ENCODE peak calls at places on chromosomes 7 and 10, in nine cellular contexts. One of them, this sample, is unnamed.

GRCh38 chr7:65397730-65398142 is 24.1 kb downstream of the ZNF92 start:
- DNase-seq in tibial nerve: no peak
- DNase-seq in spleen: no peak
- DNase-seq in left ventricle myocardium inferior: no peak
- DNase-seq in esophagus squamous epithelium: no peak
- DNase-seq in PC-9: no peak
- DNase-seq in lung: no peak
- DNase-seq in fibroblast of pulmonary artery: peak; percentile 27
- DNase-seq in HFFc6: peak; percentile 7
- DNase-seq in this sample: no peak

GRCh38 chr7:141785711-141786552 is 4.1 kb upstream of the TAS2R5 start:
- DNase-seq in spleen: no peak
- DNase-seq in esophagus squamous epithelium: no peak
- DNase-seq in HFFc6: peak; percentile 39
- DNase-seq in PC-9: peak; percentile 18
- DNase-seq in fibroblast of pulmonary artery: peak; percentile 72
- DNase-seq in tibial nerve: no peak
- DNase-seq in lung: no peak
- DNase-seq in left ventricle myocardium inferior: no peak
- DNase-seq in this sample: no peak

GRCh38 chr10:5498791-5499492 is 428 bp downstream of the CALML5 start:
- DNase-seq in PC-9: no peak
- DNase-seq in lung: no peak
- DNase-seq in HFFc6: no peak
- DNase-seq in fibroblast of pulmonary artery: no peak
- DNase-seq in esophagus squamous epithelium: no peak
- DNase-seq in left ventricle myocardium inferior: no peak
- DNase-seq in tibial nerve: no peak
- DNase-seq in spleen: no peak
- DNase-seq in this sample: no peak

GRCh38 chr10:123997013-123997412 is 96.4 kb downstream of the CHST15 start:
- DNase-seq in left ventricle myocardium inferior: no peak
- DNase-seq in HFFc6: no peak
- DNase-seq in fibroblast of pulmonary artery: no peak
- DNase-seq in PC-9: no peak
- DNase-seq in lung: no peak
- DNase-seq in tibial nerve: no peak
- DNase-seq in esophagus squamous epithelium: no peak
- DNase-seq in spleen: no peak
- DNase-seq in this sample: no peak

GRCh38 chr7:143988986-143989745 is 11.0 kb upstream of the OR6B1 start:
- DNase-seq in PC-9: no peak
- DNase-seq in HFFc6: peak; percentile 54
- DNase-seq in left ventricle myocardium inferior: no peak
- DNase-seq in esophagus squamous epithelium: no peak
- DNase-seq in tibial nerve: no peak
- DNase-seq in fibroblast of pulmonary artery: peak; percentile 40
- DNase-seq in lung: no peak
- DNase-seq in spleen: no peak
- DNase-seq in this sample: no peak

GRCh38 chr10:105577865-105578607 is 936.9 kb downstream of the SORCS3 start:
- DNase-seq in tibial nerve: no peak
- DNase-seq in fibroblast of pulmonary artery: no peak
- DNase-seq in spleen: no peak
- DNase-seq in esophagus squamous epithelium: no peak
- DNase-seq in HFFc6: no peak
- DNase-seq in lung: no peak
- DNase-seq in PC-9: no peak
- DNase-seq in left ventricle myocardium inferior: no peak
- DNase-seq in this sample: no peak

GRCh38 chr7:473211-473734 is 46.4 kb downstream of the PDGFA start:
- DNase-seq in spleen: peak; percentile 66
- DNase-seq in tibial nerve: no peak
- DNase-seq in fibroblast of pulmonary artery: no peak
- DNase-seq in PC-9: no peak
- DNase-seq in lung: no peak
- DNase-seq in esophagus squamous epithelium: no peak
- DNase-seq in HFFc6: no peak
- DNase-seq in left ventricle myocardium inferior: no peak
- DNase-seq in this sample: no peak

GRCh38 chr7:18532813-18533212 is 37.3 kb downstream of the HDAC9 start:
- DNase-seq in fibroblast of pulmonary artery: no peak
- DNase-seq in left ventricle myocardium inferior: no peak
- DNase-seq in spleen: no peak
- DNase-seq in HFFc6: no peak
- DNase-seq in esophagus squamous epithelium: no peak
- DNase-seq in tibial nerve: no peak
- DNase-seq in PC-9: no peak
- DNase-seq in lung: no peak
- DNase-seq in this sample: no peak

GRCh38 chr10:77816311-77816710 is 110.2 kb downstream of the DLG5 start:
- DNase-seq in spleen: no peak
- DNase-seq in PC-9: no peak
- DNase-seq in esophagus squamous epithelium: no peak
- DNase-seq in left ventricle myocardium inferior: no peak
- DNase-seq in HFFc6: no peak
- DNase-seq in lung: no peak
- DNase-seq in tibial nerve: no peak
- DNase-seq in fibroblast of pulmonary artery: no peak
- DNase-seq in this sample: no peak

GRCh38 chr10:69697006-69697405 is 67.0 kb downstream of the FAM241B start:
- DNase-seq in lung: no peak
- DNase-seq in esophagus squamous epithelium: no peak
- DNase-seq in spleen: no peak
- DNase-seq in HFFc6: no peak
- DNase-seq in left ventricle myocardium inferior: no peak
- DNase-seq in PC-9: peak; percentile 14
- DNase-seq in tibial nerve: no peak
- DNase-seq in fibroblast of pulmonary artery: no peak
- DNase-seq in this sample: no peak

GRCh38 chr10:18044976-18045720 is 93.4 kb downstream of the SLC39A12 start:
- DNase-seq in fibroblast of pulmonary artery: peak; percentile 55
- DNase-seq in spleen: no peak
- DNase-seq in left ventricle myocardium inferior: no peak
- DNase-seq in HFFc6: no peak
- DNase-seq in lung: no peak
- DNase-seq in tibial nerve: no peak
- DNase-seq in PC-9: no peak
- DNase-seq in esophagus squamous epithelium: no peak
- DNase-seq in this sample: no peak

GRCh38 chr10:127243490-127244272 is 47.3 kb upstream of the INSYN2A start:
- DNase-seq in HFFc6: peak; percentile 11
- DNase-seq in PC-9: peak; percentile 1
- DNase-seq in fibroblast of pulmonary artery: peak; percentile 49
- DNase-seq in lung: no peak
- DNase-seq in left ventricle myocardium inferior: no peak
- DNase-seq in esophagus squamous epithelium: no peak
- DNase-seq in spleen: no peak
- DNase-seq in tibial nerve: no peak
- DNase-seq in this sample: peak; percentile 27

GRCh38 chr7:139791316-139791715 is 13.5 kb upstream of the HIPK2 start:
- DNase-seq in left ventricle myocardium inferior: no peak
- DNase-seq in lung: no peak
- DNase-seq in PC-9: no peak
- DNase-seq in HFFc6: no peak
- DNase-seq in tibial nerve: no peak
- DNase-seq in fibroblast of pulmonary artery: no peak
- DNase-seq in esophagus squamous epithelium: no peak
- DNase-seq in spleen: no peak
- DNase-seq in this sample: no peak

GRCh38 chr7:106683941-106684340 is 23.0 kb upstream of the CCDC71L start:
- DNase-seq in lung: no peak
- DNase-seq in esophagus squamous epithelium: no peak
- DNase-seq in fibroblast of pulmonary artery: no peak
- DNase-seq in HFFc6: no peak
- DNase-seq in PC-9: no peak
- DNase-seq in spleen: no peak
- DNase-seq in tibial nerve: no peak
- DNase-seq in left ventricle myocardium inferior: no peak
- DNase-seq in this sample: no peak

GRCh38 chr7:148700693-148701092 is 2.0 kb downstream of the CUL1 start:
- DNase-seq in fibroblast of pulmonary artery: peak; percentile 40
- DNase-seq in left ventricle myocardium inferior: no peak
- DNase-seq in esophagus squamous epithelium: no peak
- DNase-seq in lung: no peak
- DNase-seq in PC-9: peak; percentile 32
- DNase-seq in tibial nerve: no peak
- DNase-seq in spleen: no peak
- DNase-seq in HFFc6: no peak
- DNase-seq in this sample: no peak

GRCh38 chr10:106711313-106711906 is 453.1 kb downstream of the SORCS1 start:
- DNase-seq in PC-9: peak; percentile 19
- DNase-seq in left ventricle myocardium inferior: peak; percentile 32
- DNase-seq in esophagus squamous epithelium: no peak
- DNase-seq in HFFc6: no peak
- DNase-seq in lung: peak; percentile 35
- DNase-seq in tibial nerve: peak; percentile 32
- DNase-seq in fibroblast of pulmonary artery: peak; percentile 22
- DNase-seq in spleen: no peak
- DNase-seq in this sample: peak; percentile 4

GRCh38 chr10:73344267-73344666 is 14.4 kb downstream of the CFAP70 start:
- DNase-seq in esophagus squamous epithelium: no peak
- DNase-seq in PC-9: no peak
- DNase-seq in spleen: no peak
- DNase-seq in HFFc6: no peak
- DNase-seq in lung: no peak
- DNase-seq in left ventricle myocardium inferior: no peak
- DNase-seq in tibial nerve: no peak
- DNase-seq in fibroblast of pulmonary artery: no peak
- DNase-seq in this sample: no peak

GRCh38 chr7:50056131-50056530 is 36.9 kb downstream of the ZPBP start:
- DNase-seq in fibroblast of pulmonary artery: no peak
- DNase-seq in spleen: no peak
- DNase-seq in PC-9: no peak
- DNase-seq in left ventricle myocardium inferior: no peak
- DNase-seq in tibial nerve: no peak
- DNase-seq in HFFc6: no peak
- DNase-seq in lung: no peak
- DNase-seq in esophagus squamous epithelium: no peak
- DNase-seq in this sample: no peak
- TF ChIP-seq CTCF in fibroblast of pulmonary artery: no peak
- TF ChIP-seq CTCF in spleen: no peak
- TF ChIP-seq CTCF in PC-9: no peak
- TF ChIP-seq CTCF in left ventricle myocardium inferior: no peak
- TF ChIP-seq CTCF in tibial nerve: no peak
- TF ChIP-seq CTCF in HFFc6: no peak
- TF ChIP-seq CTCF in lung: no peak
- TF ChIP-seq CTCF in esophagus squamous epithelium: no peak
- TF ChIP-seq CTCF in this sample: no peak

GRCh38 chr10:101055416-101055815 is 6.4 kb upstream of the KAZALD1 start:
- DNase-seq in HFFc6: no peak
- DNase-seq in PC-9: no peak
- DNase-seq in fibroblast of pulmonary artery: no peak
- DNase-seq in lung: no peak
- DNase-seq in esophagus squamous epithelium: no peak
- DNase-seq in spleen: no peak
- DNase-seq in tibial nerve: no peak
- DNase-seq in left ventricle myocardium inferior: no peak
- DNase-seq in this sample: no peak
- TF ChIP-seq CTCF in HFFc6: peak; percentile 37
- TF ChIP-seq CTCF in PC-9: no peak
- TF ChIP-seq CTCF in fibroblast of pulmonary artery: no peak
- TF ChIP-seq CTCF in lung: no peak
- TF ChIP-seq CTCF in esophagus squamous epithelium: no peak
- TF ChIP-seq CTCF in spleen: no peak
- TF ChIP-seq CTCF in tibial nerve: no peak
- TF ChIP-seq CTCF in left ventricle myocardium inferior: no peak
- TF ChIP-seq CTCF in this sample: no peak

GRCh38 chr7:99141756-99142726 is 1.9 kb downstream of the SMURF1 start:
- DNase-seq in esophagus squamous epithelium: no peak
- DNase-seq in left ventricle myocardium inferior: peak; percentile 54
- DNase-seq in fibroblast of pulmonary artery: peak; percentile 81
- DNase-seq in spleen: peak; percentile 87
- DNase-seq in lung: peak; percentile 78
- DNase-seq in PC-9: peak; percentile 75
- DNase-seq in HFFc6: peak; percentile 60
- DNase-seq in tibial nerve: peak; percentile 77
- DNase-seq in this sample: peak; percentile 43
- TF ChIP-seq CTCF in esophagus squamous epithelium: no peak
- TF ChIP-seq CTCF in left ventricle myocardium inferior: no peak
- TF ChIP-seq CTCF in fibroblast of pulmonary artery: no peak
- TF ChIP-seq CTCF in spleen: no peak
- TF ChIP-seq CTCF in lung: no peak
- TF ChIP-seq CTCF in PC-9: no peak
- TF ChIP-seq CTCF in HFFc6: no peak
- TF ChIP-seq CTCF in tibial nerve: no peak
- TF ChIP-seq CTCF in this sample: no peak

DNA sequence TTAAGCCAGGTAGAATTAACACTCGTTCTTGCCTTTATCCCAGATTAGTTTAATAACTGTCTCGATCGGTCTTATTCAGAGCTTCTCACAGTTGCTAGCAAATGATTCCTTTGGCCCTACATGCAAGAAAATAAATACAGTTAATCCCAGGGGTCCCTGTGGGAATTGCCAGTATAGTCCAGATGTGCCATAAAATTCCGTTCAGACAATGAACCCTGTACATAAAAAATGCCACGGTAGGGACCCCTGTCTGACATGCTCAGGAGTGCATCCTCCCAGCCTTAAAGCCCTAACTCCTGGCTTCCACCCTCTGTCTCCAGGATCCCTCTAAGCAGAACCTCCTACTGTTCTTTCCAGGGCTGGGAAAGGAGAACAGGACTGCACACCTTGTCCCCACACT is 207.5 kb downstream of the ARHGAP12 start:
- DNase-seq in spleen: no peak
- DNase-seq in HFFc6: no peak
- DNase-seq in fibroblast of pulmonary artery: no peak
- DNase-seq in left ventricle myocardium inferior: no peak
- DNase-seq in tibial nerve: no peak
- DNase-seq in PC-9: no peak
- DNase-seq in esophagus squamous epithelium: no peak
- DNase-seq in lung: no peak
- DNase-seq in this sample: no peak
- TF ChIP-seq CTCF in spleen: no peak
- TF ChIP-seq CTCF in HFFc6: no peak
- TF ChIP-seq CTCF in fibroblast of pulmonary artery: no peak
- TF ChIP-seq CTCF in left ventricle myocardium inferior: no peak
- TF ChIP-seq CTCF in tibial nerve: no peak
- TF ChIP-seq CTCF in PC-9: no peak
- TF ChIP-seq CTCF in esophagus squamous epithelium: no peak
- TF ChIP-seq CTCF in lung: no peak
- TF ChIP-seq CTCF in this sample: no peak

This sample was measured in pancreas.